ENCODE peak calls at places on chromosomes 13 and 19, in nine cellular contexts. K, U, I, L, R, M, Q, D and J are unnamed samples. For H3K9me3, the result is how much of the 10 kb centered on the place peaks cover.

GRCh38 chr13:113897161-113897560 is 33.3 kb upstream of the GAS6 start:
- DNase-seq in L (no peak), R (no peak), K (peak), D (no peak), U (no peak), I (no peak), M (no peak), Q (no peak), J (no peak)

GRCh38 chr13:60335531-60335930 is 61.5 kb upstream of the TDRD3 start:
- DNase-seq in M (no peak), R (no peak), Q (no peak), D (no peak), U (no peak), L (no peak), K (peak), I (peak), J (no peak)

GRCh38 chr13:98557934-98558630 is 18.8 kb downstream of the STK24 start:
- DNase-seq in Q (no peak), R (no peak), L (no peak), U (no peak), D (no peak), M (no peak), K (peak), I (no peak), J (no peak)

GRCh38 chr13:106418556-106418955 is 116.9 kb downstream of the EFNB2 start:
- DNase-seq in R (no peak), L (no peak), I (no peak), K (peak), Q (no peak), D (no peak), M (no peak), U (no peak), J (no peak)

GRCh38 chr19:40413291-40413994 is at the start of gene PRX:
- DNase-seq in R (no peak), Q (no peak), K (no peak), U (no peak), I (no peak), D (no peak), M (no peak), L (no peak), J (no peak)

GRCh38 chr19:18346091-18346490 is 5.7 kb downstream of the PGPEP1 start:
- DNase-seq in I (no peak), L (no peak), M (no peak), K (no peak), Q (no peak), R (no peak), D (no peak), U (no peak), J (no peak)

GRCh38 chr13:100290165-100290801 is 201.4 kb downstream of the PCCA start:
- DNase-seq in D (no peak), L (no peak), Q (no peak), K (no peak), M (no peak), R (no peak), I (no peak), U (no peak), J (no peak)

GRCh38 chr19:29666634-29667389 is 1.6 kb downstream of the PLEKHF1 start:
- DNase-seq in R (peak), Q (no peak), M (no peak), U (no peak), L (no peak), K (peak), D (peak), I (no peak), J (no peak)

GRCh38 chr19:17909017-17909732 is 23.6 kb upstream of the CCDC124 start:
- DNase-seq in K (no peak), M (no peak), L (no peak), R (no peak), D (no peak), I (no peak), Q (no peak), U (no peak), J (no peak)

GRCh38 chr19:8697671-8698432 is 743 bp downstream of the ACTL9 start:
- DNase-seq in L (no peak), R (no peak), M (no peak), I (no peak), U (no peak), K (no peak), Q (no peak), D (no peak), J (no peak)

GRCh38 chr13:96223231-96223630 is 133.3 kb downstream of the HS6ST3 start:
- DNase-seq in U (no peak), I (no peak), Q (no peak), K (no peak), D (no peak), R (no peak), L (no peak), M (no peak), J (no peak)

GRCh38 chr13:28248080-28248479 is 109.7 kb downstream of the PAN3 start:
- DNase-seq in Q (no peak), K (no peak), L (no peak), M (no peak), R (no peak), D (no peak), U (no peak), I (no peak), J (no peak)

GRCh38 chr13:98961204-98962105 is 16.4 kb downstream of the DOCK9 start:
- DNase-seq in K (peak), U (no peak), R (no peak), Q (no peak), L (no peak), M (no peak), D (no peak), I (no peak), J (no peak)

GRCh38 chr19:44741841-44742352 is 6.6 kb upstream of the BCL3 start:
- DNase-seq in K (peak), Q (peak), R (no peak), L (no peak), M (no peak), I (no peak), D (peak), U (no peak), J (no peak)

GRCh38 chr19:1429750-1430149 is 8.4 kb upstream of the RPS15 start:
- DNase-seq in M (no peak), I (no peak), D (no peak), Q (no peak), U (no peak), K (no peak), L (no peak), R (no peak), J (no peak)

GRCh38 chr13:97113231-97114001 is 108.7 kb upstream of the MBNL2 start:
- DNase-seq in K (no peak), Q (no peak), M (no peak), R (no peak), I (peak), U (no peak), D (no peak), L (no peak), J (no peak)

GRCh38 chr13:108154421-108154858 is 60.9 kb downstream of the LIG4 start:
- DNase-seq in I (no peak), L (no peak), D (no peak), U (no peak), R (no peak), K (no peak), M (no peak), Q (no peak), J (no peak)

GRCh38 chr19:6877766-6878165 is 9.6 kb upstream of the ADGRE1 start:
- DNase-seq in Q (no peak), D (no peak), U (no peak), L (no peak), I (no peak), M (no peak), K (no peak), R (no peak), J (no peak)
- H3K9me3 ChIP-seq in Q (under half), D (under half), U (under half), L (under half), I (under half), M (under half), K (under half), R (under half), J (under half)

GRCh38 chr19:27716922-27717321 is 1496.0 kb downstream of the UQCRFS1 start:
- DNase-seq in R (no peak), M (no peak), K (no peak), L (no peak), D (no peak), U (no peak), I (no peak), Q (no peak), J (no peak)
- H3K9me3 ChIP-seq in R (under half), M (under half), K (under half), L (half or more), D (under half), U (under half), I (under half), Q (under half), J (under half)

GRCh38 chr13:63855457-63856118 is 2439.9 kb upstream of the PCDH20 start:
- DNase-seq in U (no peak), Q (no peak), D (no peak), I (no peak), M (no peak), K (no peak), R (no peak), L (no peak), J (no peak)

DNA sequence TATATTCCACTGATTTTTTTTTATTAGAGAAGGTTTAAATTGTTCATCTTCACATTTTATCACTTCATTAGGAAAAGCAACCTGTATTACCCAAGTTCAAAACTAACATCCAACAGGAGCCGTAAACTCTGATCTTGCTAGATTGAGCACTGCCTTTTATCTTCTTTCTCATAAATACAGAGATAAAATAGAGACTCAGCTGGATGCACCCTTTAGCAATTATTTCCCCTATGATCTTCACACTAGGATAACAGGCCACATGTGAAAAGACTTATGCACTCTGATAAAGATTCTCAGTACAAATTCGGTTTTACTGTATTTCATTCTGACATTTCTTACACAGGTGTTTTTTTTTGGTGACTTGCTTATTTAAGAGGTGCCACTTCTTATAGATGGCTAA is 2438.2 kb upstream of the PCDH20 start:
- DNase-seq in U (no peak), L (no peak), M (no peak), Q (no peak), D (no peak), K (no peak), I (no peak), R (no peak), J (no peak)
- H3K9me3 ChIP-seq in U (under half), L (under half), M (under half), Q (under half), D (under half), K (under half), I (under half), R (under half), J (under half)

GRCh38 chr13:104831823-104832222 is 1703.6 kb downstream of the EFNB2 start:
- DNase-seq in K (no peak), Q (no peak), I (no peak), U (no peak), D (no peak), R (no peak), L (no peak), M (no peak), J (no peak)
- H3K9me3 ChIP-seq in K (under half), Q (under half), I (under half), U (under half), D (under half), R (under half), L (under half), M (under half), J (under half)

DNA sequence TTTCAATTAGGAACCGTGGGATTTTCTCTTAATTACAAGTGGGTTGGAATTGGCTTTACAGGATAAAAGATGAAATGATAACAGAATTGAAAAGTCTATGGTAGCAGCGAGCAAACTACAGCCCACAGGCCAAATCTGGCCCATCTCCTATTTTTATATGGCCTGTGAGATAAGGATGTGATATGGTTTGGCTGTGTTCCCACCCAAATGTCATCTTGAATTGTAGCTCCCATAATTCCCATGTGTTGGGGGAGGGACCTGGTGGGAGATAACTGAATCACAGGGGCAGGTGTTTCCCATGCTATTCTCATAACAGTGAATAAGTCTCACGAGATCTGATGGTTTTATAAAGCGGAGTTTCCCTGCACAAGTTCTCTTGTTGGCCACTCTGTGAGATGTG is 19.0 kb downstream of the CRYL1 start:
- DNase-seq in L (no peak), K (no peak), R (no peak), Q (no peak), I (no peak), D (no peak), U (no peak), M (no peak), J (no peak)
- H3K9me3 ChIP-seq in L (under half), K (under half), R (under half), Q (under half), I (under half), D (under half), U (under half), M (under half), J (under half)

DNA sequence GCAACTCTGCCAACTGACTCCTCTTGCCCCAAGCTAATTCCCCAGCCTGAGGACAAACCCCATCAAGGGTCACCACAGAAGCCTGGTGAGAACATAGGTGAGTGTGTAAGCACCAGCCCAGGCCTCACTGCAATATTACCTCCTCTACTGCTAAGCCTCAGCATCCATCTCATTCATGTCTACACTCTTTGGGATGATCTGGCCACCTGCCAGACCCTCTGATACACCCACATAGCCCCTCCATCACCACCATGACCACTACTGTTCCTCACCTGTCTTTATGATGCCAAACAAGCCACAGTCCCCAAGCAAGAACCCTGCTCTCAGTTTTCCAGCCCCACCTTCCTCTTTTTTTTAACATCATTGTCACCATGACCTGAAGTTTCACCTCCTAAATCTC is 2.3 kb downstream of the ZNF792 start:
- DNase-seq in Q (no peak), U (no peak), D (no peak), I (no peak), L (no peak), R (no peak), M (no peak), K (no peak), J (no peak)
- H3K9me3 ChIP-seq in Q (under half), U (half or more), D (under half), I (half or more), L (half or more), R (half or more), M (half or more), K (under half), J (under half)

GRCh38 chr19:6754136-6754535 is 13.1 kb downstream of the SH2D3A start:
- DNase-seq in I (no peak), D (no peak), Q (no peak), U (no peak), M (no peak), R (no peak), L (no peak), K (no peak), J (no peak)
- H3K9me3 ChIP-seq in I (under half), D (under half), Q (under half), U (under half), M (under half), R (under half), L (under half), K (under half), J (under half)

GRCh38 chr13:19305434-19305833 is 123.8 kb upstream of the TUBA3C start:
- DNase-seq in I (no peak), Q (no peak), L (no peak), R (no peak), M (no peak), U (no peak), D (no peak), K (no peak), J (no peak)
- H3K9me3 ChIP-seq in I (under half), Q (under half), L (under half), R (under half), M (under half), U (under half), D (under half), K (under half), J (under half)

GRCh38 chr19:27580906-27581305 is 1632.0 kb downstream of the UQCRFS1 start:
- DNase-seq in Q (no peak), R (no peak), K (no peak), I (no peak), D (no peak), M (no peak), U (no peak), L (no peak), J (no peak)
- H3K9me3 ChIP-seq in Q (under half), R (under half), K (under half), I (under half), D (under half), M (under half), U (under half), L (half or more), J (under half)